ENCODE peak calls at places on chromosome 2, in seven cellular contexts. P is upper lobe of right lung, O is bronchial epithelial cell, Q is lower lobe of right lung, E is neural progenitor cell, X is GM13976, H is mucosa of descending colon. V is an unnamed sample.

GRCh38 chr2:160731856-160732255 is 238.2 kb upstream of the RBMS1 start:
- DNase-seq in E (peak; percentile 32), H (no peak), Q (no peak), X (no peak), P (no peak), O (no peak), V (no peak)

GRCh38 chr2:116250376-116250775 is 1564.1 kb upstream of the DDX18 start:
- DNase-seq in E (no peak), Q (no peak), H (no peak), P (no peak), X (no peak), O (no peak), V (no peak)

GRCh38 chr2:26716340-26716739 is 23.8 kb downstream of the KCNK3 start:
- DNase-seq in O (no peak), E (no peak), Q (no peak), X (no peak), H (no peak), P (no peak), V (no peak)

GRCh38 chr2:109382946-109383345 is 230.8 kb downstream of the SEPTIN10 start:
- DNase-seq in O (peak; percentile 41), E (no peak), X (no peak), H (no peak), Q (peak; percentile 73), P (peak; percentile 78), V (no peak)

GRCh38 chr2:239948100-239948881 is 76.9 kb downstream of the NDUFA10 start:
- DNase-seq in E (no peak), P (peak; percentile 46), Q (peak; percentile 23), H (no peak), O (no peak), X (no peak), V (no peak)

GRCh38 chr2:217142649-217143266 is 282.9 kb upstream of the TNP1 start:
- DNase-seq in P (no peak), O (peak; percentile 37), Q (no peak), H (peak; percentile 33), E (peak; percentile 41), X (no peak), V (no peak)

GRCh38 chr2:177651833-177652232 is 259.3 kb downstream of the AGPS start:
- DNase-seq in O (no peak), H (no peak), E (peak; percentile 78), P (no peak), X (no peak), Q (no peak), V (no peak)

GRCh38 chr2:239815638-239816035 is 209.5 kb downstream of the NDUFA10 start:
- DNase-seq in E (no peak), Q (no peak), X (no peak), H (peak; percentile 5), O (no peak), P (no peak), V (no peak)

GRCh38 chr2:65040414-65041261 is 15.6 kb upstream of the CEP68 start:
- DNase-seq in H (peak; percentile 86), X (peak; percentile 75), E (peak; percentile 82), O (peak; percentile 84), Q (peak; percentile 86), P (peak; percentile 86), V (peak; percentile 76)

GRCh38 chr2:110955546-110955945 is 165.2 kb upstream of the BCL2L11 start:
- DNase-seq in O (no peak), P (no peak), H (no peak), X (no peak), E (no peak), Q (no peak), V (no peak)

GRCh38 chr2:233354971-233355574 is 779 bp downstream of the DGKD start:
- DNase-seq in P (peak; percentile 77), O (no peak), Q (peak; percentile 59), H (peak; percentile 68), X (peak; percentile 35), E (peak; percentile 31), V (no peak)

GRCh38 chr2:46967990-46968647 is 52.5 kb upstream of the MCFD2 start:
- DNase-seq in H (peak; percentile 70), P (peak; percentile 87), Q (peak; percentile 85), X (no peak), O (peak; percentile 88), E (no peak), V (no peak)

GRCh38 chr2:88176352-88176952 is 6.3 kb downstream of the THNSL2 start:
- DNase-seq in Q (no peak), O (no peak), E (no peak), X (no peak), H (no peak), P (no peak), V (no peak)

GRCh38 chr2:216369821-216370220 is 2.5 kb downstream of the MARCHF4 start:
- DNase-seq in O (no peak), X (no peak), H (no peak), Q (no peak), P (no peak), E (no peak), V (no peak)

GRCh38 chr2:156339110-156339847 is 6.8 kb upstream of the NR4A2 start:
- DNase-seq in O (no peak), H (no peak), E (no peak), X (no peak), P (no peak), Q (no peak), V (no peak)

GRCh38 chr2:46825958-46826897 is 89.4 kb downstream of the MCFD2 start:
- DNase-seq in E (no peak), P (peak; percentile 49), X (no peak), H (no peak), O (no peak), Q (no peak), V (peak; percentile 25)

GRCh38 chr2:186254759-186255158 is 231.3 kb upstream of the ZC3H15 start:
- DNase-seq in H (no peak), O (no peak), P (no peak), Q (no peak), E (no peak), X (no peak), V (no peak)

GRCh38 chr2:85259101-85259590 is 68.6 kb downstream of the TGOLN2 start:
- DNase-seq in P (no peak), H (no peak), Q (no peak), X (no peak), E (peak; percentile 87), O (no peak), V (no peak)

DNA sequence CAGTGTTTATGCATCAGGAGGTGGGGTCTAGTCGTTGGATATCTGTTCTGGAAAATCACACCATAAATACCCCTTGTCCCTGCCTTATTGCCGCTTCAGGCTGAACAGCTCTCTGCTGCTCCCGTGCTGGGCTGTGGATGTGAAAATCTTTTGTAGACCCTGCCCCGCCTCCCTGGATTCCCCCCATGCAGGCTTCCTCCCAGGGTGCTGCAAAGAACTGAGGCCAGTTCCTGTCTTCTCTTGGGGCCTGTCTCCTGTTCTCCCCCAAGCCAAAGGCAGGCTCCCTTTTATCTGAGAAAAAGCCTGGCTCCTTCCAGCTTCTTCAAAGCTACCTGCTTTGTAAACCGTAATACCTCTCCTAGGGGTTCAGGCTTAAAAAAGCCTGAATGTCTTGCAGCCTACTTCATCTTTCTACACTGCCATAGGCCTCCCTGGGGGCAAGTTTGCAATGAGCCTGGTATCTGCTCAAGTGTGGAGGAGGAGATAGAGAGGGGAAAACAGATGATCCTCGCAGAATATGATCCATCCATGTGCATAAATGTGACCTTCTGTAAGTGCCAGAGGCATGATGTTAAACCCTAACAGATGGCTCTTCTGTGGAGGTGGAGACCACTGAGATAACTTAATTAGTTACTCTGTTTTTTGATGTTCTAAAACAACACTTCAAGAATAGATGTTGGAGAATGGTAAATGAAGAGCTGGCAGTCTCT is 55.3 kb downstream of the VWA3B start:
- DNase-seq in O (no peak), P (no peak), Q (no peak), H (no peak), E (no peak), X (no peak), V (no peak)
- TF ChIP-seq CTCF in O (no peak), P (no peak), Q (no peak), H (no peak), E (no peak), X (no peak), V (no peak)

DNA sequence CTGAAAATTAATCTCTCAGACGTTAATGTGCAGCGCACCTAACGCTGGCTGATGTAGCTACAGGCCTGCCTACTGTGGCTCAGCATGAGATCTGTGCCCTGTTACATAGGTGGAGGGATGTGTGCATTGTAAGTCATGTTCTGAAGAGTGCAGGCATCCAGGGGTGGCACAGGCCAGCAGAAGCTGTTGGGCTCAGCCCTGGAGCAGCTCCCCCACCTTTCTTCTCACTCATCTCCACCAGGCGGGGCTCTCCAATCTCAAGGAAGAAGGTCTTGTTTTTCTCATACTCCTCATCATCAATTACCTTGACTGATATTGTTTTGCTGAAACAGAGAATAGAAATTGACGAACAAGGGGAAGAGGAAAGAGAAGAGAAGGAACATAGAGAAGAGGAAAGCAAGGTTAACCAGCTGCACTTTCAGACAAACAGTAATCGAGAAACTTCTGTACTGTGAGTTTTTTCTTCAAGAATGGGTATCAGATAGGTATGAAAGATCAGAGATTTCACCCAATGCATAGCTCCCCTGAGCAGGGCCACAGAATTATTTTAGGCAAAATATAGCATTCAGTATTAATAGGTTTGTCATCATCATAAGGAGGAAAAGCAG is 273.6 kb downstream of the SLC8A1 start:
- DNase-seq in X (no peak), E (no peak), H (no peak), P (no peak), O (no peak), Q (no peak), V (no peak)
- TF ChIP-seq CTCF in X (no peak), E (no peak), H (no peak), P (no peak), O (no peak), Q (no peak), V (no peak)

GRCh38 chr2:127205211-127206140 is 14.6 kb downstream of the CYP27C1 start:
- DNase-seq in Q (no peak), O (no peak), P (peak; percentile 47), H (no peak), E (peak; percentile 44), X (no peak), V (no peak)
- TF ChIP-seq CTCF in Q (no peak), O (no peak), P (no peak), H (no peak), E (no peak), X (no peak), V (no peak)

GRCh38 chr2:174777334-174777733 is 13.1 kb upstream of the CHRNA1 start:
- DNase-seq in Q (no peak), X (no peak), P (no peak), O (no peak), H (no peak), E (no peak), V (no peak)

GRCh38 chr2:174776686-174777085 is 12.4 kb upstream of the CHRNA1 start:
- DNase-seq in X (no peak), E (no peak), Q (no peak), O (no peak), H (no peak), P (no peak), V (no peak)

GRCh38 chr2:174774828-174775227 is 10.6 kb upstream of the CHRNA1 start:
- DNase-seq in O (no peak), X (no peak), E (no peak), Q (no peak), P (no peak), H (no peak), V (no peak)

GRCh38 chr2:174775586-174775985 is 11.3 kb upstream of the CHRNA1 start:
- DNase-seq in P (no peak), E (no peak), X (no peak), O (peak; percentile 62), H (no peak), Q (no peak), V (no peak)

DNA sequence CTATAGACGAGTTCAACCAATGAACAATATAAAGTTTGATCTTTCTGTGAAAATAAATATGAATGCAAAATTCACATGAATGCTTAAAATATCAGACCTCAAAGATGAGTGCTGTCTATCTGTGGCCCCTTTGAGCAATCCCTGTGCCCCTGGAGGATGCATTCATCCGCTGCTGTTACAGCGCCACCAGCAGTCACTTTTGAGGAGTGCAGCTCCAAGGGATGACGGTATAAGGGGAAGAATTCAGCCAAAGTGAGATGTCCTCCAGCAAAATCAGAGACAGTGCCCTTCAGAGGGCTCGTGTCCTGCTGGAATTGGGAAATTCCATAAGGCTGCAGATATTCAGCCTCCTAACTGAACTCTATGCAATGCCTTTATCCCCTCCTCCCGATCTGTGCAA is 12.0 kb upstream of the CHRNA1 start:
- DNase-seq in P (no peak), E (no peak), H (no peak), Q (no peak), O (no peak), X (no peak), V (no peak)
- TF ChIP-seq CTCF in P (no peak), E (peak; percentile 63), H (no peak), Q (no peak), O (peak; percentile 9), X (peak; percentile 14), V (peak; percentile 33)

V was measured in mesothelial cell of epicardium.